ENCODE peak calls at places on chromosomes 13 and 19, in six cellular contexts. X, B, Y, E, M and F are unnamed samples.

GRCh38 chr13:50226515-50227147 is 211.4 kb downstream of the KCNRG start:
- DNase-seq in X (no peak), B (no peak), Y (no peak), E (no peak), M (no peak), F (no peak)

GRCh38 chr19:33906578-33907335 is 110.1 kb downstream of the KCTD15 start:
- DNase-seq in X (no peak), B (no peak), Y (peak), E (no peak), M (no peak), F (no peak)

GRCh38 chr19:42246143-42246868 is 3.9 kb upstream of the GSK3A start:
- DNase-seq in X (peak), B (no peak), Y (peak), E (peak), M (peak), F (peak)

GRCh38 chr13:92221916-92222315 is 823.5 kb downstream of the GPC5 start:
- DNase-seq in X (no peak), B (no peak), Y (no peak), E (no peak), M (no peak), F (no peak)

GRCh38 chr19:17807731-17808316 is 12.9 kb downstream of the B3GNT3 start:
- DNase-seq in X (no peak), B (no peak), Y (no peak), E (no peak), M (no peak), F (no peak)

GRCh38 chr19:45515081-45515624 is 7.9 kb downstream of the VASP start:
- DNase-seq in X (no peak), B (no peak), Y (no peak), E (no peak), M (no peak), F (no peak)

GRCh38 chr19:15195987-15196682 is 4.7 kb downstream of the NOTCH3 start:
- DNase-seq in X (no peak), B (no peak), Y (peak), E (no peak), M (peak), F (no peak)

GRCh38 chr19:41421973-41422372 is 5.2 kb downstream of the B3GNT8 start:
- DNase-seq in X (no peak), B (no peak), Y (no peak), E (no peak), M (no peak), F (no peak)

GRCh38 chr19:277581-278165 is 13.5 kb downstream of the PLPP2 start:
- DNase-seq in X (no peak), B (no peak), Y (no peak), E (peak), M (no peak), F (no peak)

GRCh38 chr13:27907139-27907787 is 12.5 kb upstream of the PDX1 start:
- DNase-seq in X (no peak), B (no peak), Y (no peak), E (no peak), M (no peak), F (no peak)

GRCh38 chr13:59364508-59365187 is 799.1 kb downstream of the DIAPH3 start:
- DNase-seq in X (no peak), B (no peak), Y (no peak), E (no peak), M (no peak), F (peak)

GRCh38 chr19:48195106-48195830 is 24.8 kb downstream of the ZSWIM9 start:
- DNase-seq in X (no peak), B (no peak), Y (no peak), E (peak), M (no peak), F (no peak)

GRCh38 chr19:49085020-49085867 is at the start of gene SNRNP70:
- DNase-seq in X (peak), B (peak), Y (peak), E (peak), M (peak), F (peak)

GRCh38 chr13:98981596-98982195 is 3.8 kb upstream of the DOCK9 start:
- DNase-seq in X (no peak), B (no peak), Y (no peak), E (no peak), M (no peak), F (no peak)

GRCh38 chr13:21034602-21035190 is 26.7 kb downstream of the LATS2 start:
- DNase-seq in X (no peak), B (no peak), Y (peak), E (peak), M (no peak), F (peak)

GRCh38 chr13:76836311-76836710 is 49.9 kb downstream of the KCTD12 start:
- DNase-seq in X (no peak), B (no peak), Y (no peak), E (no peak), M (no peak), F (no peak)

GRCh38 chr13:41780736-41781708 is 179.9 kb downstream of the VWA8 start:
- DNase-seq in X (no peak), B (no peak), Y (no peak), E (no peak), M (no peak), F (no peak)

GRCh38 chr19:56601375-56601774 is 6.3 kb downstream of the ZNF71 start:
- DNase-seq in X (no peak), B (no peak), Y (no peak), E (no peak), M (no peak), F (no peak)

GRCh38 chr19:13629687-13630357 is 123.5 kb upstream of the CACNA1A start:
- DNase-seq in X (no peak), B (no peak), Y (no peak), E (no peak), M (no peak), F (no peak)

GRCh38 chr13:74278901-74279300 is 144.7 kb upstream of the KLF12 start:
- DNase-seq in X (no peak), B (no peak), Y (no peak), E (no peak), M (no peak), F (no peak)

GRCh38 chr13:26538363-26539317 is 18.8 kb upstream of the WASF3 start:
- DNase-seq in X (no peak), B (no peak), Y (no peak), E (no peak), M (no peak), F (no peak)

GRCh38 chr13:30376426-30377311 is 45.6 kb upstream of the UBE2L5 start:
- DNase-seq in X (no peak), B (no peak), Y (no peak), E (no peak), M (peak), F (no peak)

GRCh38 chr19:49335071-49335783 is at the start of gene CD37:
- DNase-seq in X (no peak), B (no peak), Y (no peak), E (peak), M (peak), F (no peak)

GRCh38 chr13:52411629-52412028 is 5.7 kb upstream of the THSD1 start:
- DNase-seq in X (no peak), B (no peak), Y (no peak), E (no peak), M (no peak), F (no peak)

GRCh38 chr13:99086869-99087129 is 108.9 kb upstream of the DOCK9 start:
- DNase-seq in X (no peak), B (no peak), Y (no peak), E (peak), M (no peak), F (peak)

GRCh38 chr13:30308548-30308947 is 1.2 kb upstream of the KATNAL1 start:
- DNase-seq in X (no peak), B (no peak), Y (no peak), E (no peak), M (no peak), F (no peak)

GRCh38 chr13:26961890-26962615 is 201.5 kb upstream of the GPR12 start:
- DNase-seq in X (no peak), B (no peak), Y (peak), E (no peak), M (peak), F (no peak)

GRCh38 chr13:48235100-48235813 is 2.3 kb downstream of the ITM2B start:
- DNase-seq in X (no peak), B (no peak), Y (peak), E (peak), M (peak), F (peak)

GRCh38 chr13:102757006-102757405 is 16.6 kb downstream of the TEX30 start:
- DNase-seq in X (no peak), B (no peak), Y (no peak), E (no peak), M (no peak), F (no peak)
- TF ChIP-seq POLR2A in X (no peak), B (no peak), Y (no peak), E (no peak), M (no peak), F (no peak)

DNA sequence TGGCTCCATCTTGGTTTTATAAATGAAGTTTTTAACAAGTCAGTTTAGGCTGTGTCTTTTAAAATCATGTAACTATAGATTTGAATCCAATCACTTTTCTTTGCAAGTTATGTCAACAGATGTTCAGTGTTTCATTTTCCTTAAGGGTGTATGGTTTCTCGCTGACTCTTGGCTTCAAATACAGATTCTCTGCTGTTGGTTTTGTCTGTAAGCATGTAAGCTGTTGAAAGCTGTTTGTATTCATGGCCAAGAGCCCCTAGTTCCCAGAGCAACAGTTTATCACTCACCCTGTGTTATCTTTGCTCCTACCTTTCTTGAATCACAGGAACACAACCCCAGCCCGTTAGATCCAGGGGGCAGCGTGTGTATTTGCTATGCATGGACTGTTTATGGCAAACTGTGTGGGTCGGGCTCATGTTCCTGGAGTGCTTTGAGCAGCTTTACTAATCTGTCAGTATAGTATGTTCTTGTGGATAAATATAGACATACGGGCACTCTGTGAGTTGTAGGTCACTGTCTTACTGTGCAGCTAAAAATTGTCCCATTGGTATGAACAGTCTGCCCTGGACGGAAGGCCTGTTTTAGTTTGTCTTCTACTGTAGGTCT is 28.8 kb downstream of the FRY start:
- DNase-seq in X (no peak), B (no peak), Y (no peak), E (no peak), M (no peak), F (no peak)
- TF ChIP-seq POLR2A in X (no peak), B (no peak), Y (no peak), E (no peak), M (no peak), F (no peak)

GRCh38 chr19:31352296-31352781 is 3.1 kb upstream of the TSHZ3 start:
- DNase-seq in X (no peak), B (no peak), Y (no peak), E (peak), M (no peak), F (no peak)
- TF ChIP-seq POLR2A in X (no peak), B (no peak), Y (no peak), E (no peak), M (no peak), F (no peak)

GRCh38 chr19:8569066-8569761 is 8.0 kb downstream of the MYO1F start:
- DNase-seq in X (no peak), B (no peak), Y (peak), E (peak), M (peak), F (no peak)
- TF ChIP-seq POLR2A in X (no peak), B (no peak), Y (no peak), E (no peak), M (no peak), F (no peak)

DNA sequence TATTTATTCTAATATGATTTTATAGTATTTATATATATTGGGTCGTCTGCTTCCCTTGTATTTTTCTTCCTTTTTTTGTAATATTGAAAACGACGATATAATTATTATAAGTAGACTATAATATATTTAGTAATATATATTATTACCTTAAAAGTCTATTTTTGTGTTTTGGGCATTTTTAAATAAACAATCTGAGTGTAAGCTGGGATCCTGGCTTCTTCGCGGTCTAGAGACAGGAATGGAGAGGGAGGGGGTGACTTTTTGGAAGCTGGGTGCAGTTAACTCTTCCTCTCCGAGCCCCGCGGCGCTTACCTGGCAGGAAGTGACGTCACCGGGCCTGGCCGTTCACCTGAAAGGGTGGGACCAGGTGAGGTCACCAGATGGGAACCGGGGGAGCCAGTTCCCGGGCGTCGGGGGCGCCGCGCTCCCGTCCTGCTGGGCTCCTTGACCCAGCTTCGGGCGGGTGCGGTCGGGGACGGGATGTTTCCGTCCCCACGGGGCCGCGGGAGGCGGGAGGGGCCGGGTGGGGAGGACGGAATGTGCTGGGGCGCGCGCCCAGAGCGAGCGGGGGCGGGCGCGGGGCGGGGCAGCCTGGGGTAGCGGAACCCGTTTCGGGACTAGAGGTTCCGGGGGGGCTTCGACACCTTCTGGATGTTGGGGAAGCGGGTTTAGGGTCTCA is 2.7 kb downstream of the ZFP36 start:
- DNase-seq in X (peak), B (peak), Y (peak), E (peak), M (peak), F (peak)
- TF ChIP-seq POLR2A in X (peak), B (peak), Y (peak), E (peak), M (no peak), F (peak)

GRCh38 chr19:1470864-1471513 is 8.0 kb downstream of the C19orf25 start:
- DNase-seq in X (no peak), B (no peak), Y (peak), E (no peak), M (no peak), F (no peak)
- TF ChIP-seq POLR2A in X (no peak), B (no peak), Y (no peak), E (no peak), M (no peak), F (no peak)